ENCODE peak calls at places on chromosomes 2 and 18, in seven cellular contexts. One of them, this sample, is unnamed.

GRCh38 chr2:128438091-128438490 is 119.4 kb upstream of the HS6ST1 start:
- DNase-seq in K562: no peak
- DNase-seq in sigmoid colon: peak
- DNase-seq in SK-N-SH: no peak
- DNase-seq in transverse colon: no peak
- DNase-seq in upper lobe of left lung: peak
- DNase-seq in esophagus muscularis mucosa: peak
- DNase-seq in this sample: peak

GRCh38 chr18:55513199-55513598 is 74.8 kb downstream of the TCF4 start:
- DNase-seq in K562: no peak
- DNase-seq in upper lobe of left lung: no peak
- DNase-seq in transverse colon: no peak
- DNase-seq in SK-N-SH: no peak
- DNase-seq in sigmoid colon: no peak
- DNase-seq in esophagus muscularis mucosa: no peak
- DNase-seq in this sample: no peak

GRCh38 chr2:235001237-235002133 is 49.7 kb downstream of the SH3BP4 start:
- DNase-seq in transverse colon: peak
- DNase-seq in upper lobe of left lung: no peak
- DNase-seq in sigmoid colon: peak
- DNase-seq in SK-N-SH: peak
- DNase-seq in K562: peak
- DNase-seq in esophagus muscularis mucosa: no peak
- DNase-seq in this sample: peak

GRCh38 chr18:70261141-70261788 is 27.6 kb upstream of the SOCS6 start:
- DNase-seq in SK-N-SH: no peak
- DNase-seq in upper lobe of left lung: no peak
- DNase-seq in K562: no peak
- DNase-seq in transverse colon: no peak
- DNase-seq in esophagus muscularis mucosa: peak
- DNase-seq in sigmoid colon: no peak
- DNase-seq in this sample: no peak

GRCh38 chr2:176130153-176130916 is 830 bp downstream of the HOXD8 start:
- DNase-seq in sigmoid colon: peak
- DNase-seq in esophagus muscularis mucosa: no peak
- DNase-seq in transverse colon: peak
- DNase-seq in K562: peak
- DNase-seq in upper lobe of left lung: no peak
- DNase-seq in SK-N-SH: peak
- DNase-seq in this sample: no peak

GRCh38 chr2:106030287-106031268 is 163.5 kb downstream of the UXS1 start:
- DNase-seq in sigmoid colon: peak
- DNase-seq in transverse colon: peak
- DNase-seq in esophagus muscularis mucosa: no peak
- DNase-seq in SK-N-SH: no peak
- DNase-seq in upper lobe of left lung: peak
- DNase-seq in K562: no peak
- DNase-seq in this sample: no peak

GRCh38 chr2:197071213-197071612 is 144.7 kb upstream of the PGAP1 start:
- DNase-seq in K562: no peak
- DNase-seq in esophagus muscularis mucosa: no peak
- DNase-seq in sigmoid colon: no peak
- DNase-seq in transverse colon: no peak
- DNase-seq in upper lobe of left lung: no peak
- DNase-seq in SK-N-SH: no peak
- DNase-seq in this sample: no peak

GRCh38 chr2:47034973-47035609 is 119.5 kb upstream of the MCFD2 start:
- DNase-seq in esophagus muscularis mucosa: no peak
- DNase-seq in sigmoid colon: peak
- DNase-seq in K562: no peak
- DNase-seq in upper lobe of left lung: peak
- DNase-seq in transverse colon: peak
- DNase-seq in SK-N-SH: no peak
- DNase-seq in this sample: no peak

GRCh38 chr18:13217971-13218375 is 587 bp upstream of the LDLRAD4 start:
- DNase-seq in sigmoid colon: no peak
- DNase-seq in transverse colon: peak
- DNase-seq in K562: peak
- DNase-seq in SK-N-SH: no peak
- DNase-seq in esophagus muscularis mucosa: no peak
- DNase-seq in upper lobe of left lung: no peak
- DNase-seq in this sample: no peak

DNA sequence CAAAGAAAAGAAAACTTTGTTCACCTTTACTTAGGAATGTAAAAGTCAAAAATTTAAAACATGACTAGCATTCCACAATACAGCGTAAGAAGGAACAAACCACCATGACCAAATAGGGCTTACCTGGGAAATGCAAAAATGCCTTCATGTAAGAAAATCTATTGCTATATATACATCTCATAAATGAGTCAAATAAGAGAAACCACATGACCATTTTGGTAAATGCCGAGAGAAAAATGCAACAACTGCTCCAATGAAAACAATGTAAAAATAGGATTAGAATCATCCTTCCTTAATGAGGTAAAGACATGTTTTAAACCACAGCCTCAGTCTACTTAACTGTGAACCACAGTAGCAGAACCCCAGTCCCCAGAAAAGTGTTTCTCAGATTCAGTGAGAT is 49.4 kb downstream of the TGOLN2 start:
- DNase-seq in upper lobe of left lung: no peak
- DNase-seq in sigmoid colon: no peak
- DNase-seq in esophagus muscularis mucosa: no peak
- DNase-seq in K562: no peak
- DNase-seq in SK-N-SH: no peak
- DNase-seq in transverse colon: no peak
- DNase-seq in this sample: no peak
- H3K4me3 ChIP-seq in upper lobe of left lung: no peak
- H3K4me3 ChIP-seq in sigmoid colon: no peak
- H3K4me3 ChIP-seq in esophagus muscularis mucosa: no peak
- H3K4me3 ChIP-seq in K562: no peak
- H3K4me3 ChIP-seq in SK-N-SH: peak
- H3K4me3 ChIP-seq in transverse colon: no peak
- H3K4me3 ChIP-seq in this sample: no peak

GRCh38 chr18:76463358-76463757 is 31.7 kb downstream of the ZNF516 start:
- DNase-seq in transverse colon: no peak
- DNase-seq in SK-N-SH: no peak
- DNase-seq in sigmoid colon: no peak
- DNase-seq in esophagus muscularis mucosa: peak
- DNase-seq in K562: no peak
- DNase-seq in upper lobe of left lung: no peak
- DNase-seq in this sample: no peak
- TF ChIP-seq EP300 in transverse colon: no peak
- TF ChIP-seq EP300 in SK-N-SH: no peak
- TF ChIP-seq EP300 in sigmoid colon: no peak
- TF ChIP-seq EP300 in esophagus muscularis mucosa: no peak
- TF ChIP-seq EP300 in K562: no peak
- TF ChIP-seq EP300 in upper lobe of left lung: no peak
- TF ChIP-seq EP300 in this sample: no peak

DNA sequence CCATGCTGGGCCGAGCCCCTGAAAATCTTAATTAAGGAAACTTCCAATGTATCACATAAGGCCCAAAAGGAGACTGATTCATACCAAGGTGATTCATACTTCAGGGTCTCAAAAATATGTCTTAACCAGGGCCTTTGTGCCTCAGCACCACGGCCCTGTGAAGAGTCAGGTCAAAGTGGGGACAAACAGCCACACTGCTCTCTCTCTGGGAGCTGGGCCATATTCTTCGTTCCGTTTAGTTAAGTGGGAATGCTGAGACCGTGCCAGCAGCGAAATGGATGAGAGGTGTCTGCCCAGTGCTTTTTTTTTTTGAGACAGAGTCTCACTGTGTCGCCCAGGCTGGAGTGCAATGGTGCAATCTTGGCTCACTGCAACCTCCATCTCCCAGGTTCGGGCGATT is 9.3 kb upstream of the PTMA start:
- DNase-seq in upper lobe of left lung: peak
- DNase-seq in transverse colon: no peak
- DNase-seq in SK-N-SH: no peak
- DNase-seq in sigmoid colon: peak
- DNase-seq in K562: no peak
- DNase-seq in esophagus muscularis mucosa: no peak
- DNase-seq in this sample: no peak
- TF ChIP-seq POLR2AphosphoS5 in upper lobe of left lung: no peak
- TF ChIP-seq POLR2AphosphoS5 in transverse colon: no peak
- TF ChIP-seq POLR2AphosphoS5 in SK-N-SH: no peak
- TF ChIP-seq POLR2AphosphoS5 in sigmoid colon: no peak
- TF ChIP-seq POLR2AphosphoS5 in K562: no peak
- TF ChIP-seq POLR2AphosphoS5 in esophagus muscularis mucosa: peak
- TF ChIP-seq POLR2AphosphoS5 in this sample: no peak

DNA sequence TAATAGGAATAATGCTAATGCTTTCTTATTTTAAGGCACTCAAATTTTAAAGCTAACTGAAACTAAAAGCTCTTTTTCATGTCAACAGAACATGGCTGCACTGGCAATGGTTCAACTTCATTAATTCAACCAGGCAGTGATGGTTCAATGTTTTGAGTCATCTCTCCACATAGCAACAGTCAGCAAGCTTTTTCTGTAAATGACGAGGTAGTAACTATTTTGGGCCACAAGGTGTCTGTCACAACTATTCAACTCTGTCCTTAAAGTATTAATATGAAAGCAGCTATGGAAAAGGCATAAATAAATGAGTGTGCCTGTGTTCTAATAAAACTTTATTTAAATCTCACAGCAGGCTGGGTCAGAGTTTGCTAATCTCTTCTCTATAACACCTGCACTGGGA is 1425.6 kb upstream of the PIK3C3 start:
- DNase-seq in transverse colon: no peak
- DNase-seq in esophagus muscularis mucosa: no peak
- DNase-seq in K562: no peak
- DNase-seq in sigmoid colon: no peak
- DNase-seq in SK-N-SH: no peak
- DNase-seq in upper lobe of left lung: no peak
- DNase-seq in this sample: no peak
- H3K4me3 ChIP-seq in transverse colon: no peak
- H3K4me3 ChIP-seq in esophagus muscularis mucosa: no peak
- H3K4me3 ChIP-seq in K562: no peak
- H3K4me3 ChIP-seq in sigmoid colon: no peak
- H3K4me3 ChIP-seq in SK-N-SH: no peak
- H3K4me3 ChIP-seq in upper lobe of left lung: no peak
- H3K4me3 ChIP-seq in this sample: no peak

GRCh38 chr2:167827352-167828097 is 419.9 kb downstream of the STK39 start:
- DNase-seq in esophagus muscularis mucosa: no peak
- DNase-seq in K562: no peak
- DNase-seq in sigmoid colon: no peak
- DNase-seq in SK-N-SH: no peak
- DNase-seq in upper lobe of left lung: peak
- DNase-seq in transverse colon: no peak
- DNase-seq in this sample: no peak
- TF ChIP-seq EP300 in esophagus muscularis mucosa: no peak
- TF ChIP-seq EP300 in K562: no peak
- TF ChIP-seq EP300 in sigmoid colon: no peak
- TF ChIP-seq EP300 in SK-N-SH: no peak
- TF ChIP-seq EP300 in upper lobe of left lung: no peak
- TF ChIP-seq EP300 in transverse colon: no peak
- TF ChIP-seq EP300 in this sample: no peak

DNA sequence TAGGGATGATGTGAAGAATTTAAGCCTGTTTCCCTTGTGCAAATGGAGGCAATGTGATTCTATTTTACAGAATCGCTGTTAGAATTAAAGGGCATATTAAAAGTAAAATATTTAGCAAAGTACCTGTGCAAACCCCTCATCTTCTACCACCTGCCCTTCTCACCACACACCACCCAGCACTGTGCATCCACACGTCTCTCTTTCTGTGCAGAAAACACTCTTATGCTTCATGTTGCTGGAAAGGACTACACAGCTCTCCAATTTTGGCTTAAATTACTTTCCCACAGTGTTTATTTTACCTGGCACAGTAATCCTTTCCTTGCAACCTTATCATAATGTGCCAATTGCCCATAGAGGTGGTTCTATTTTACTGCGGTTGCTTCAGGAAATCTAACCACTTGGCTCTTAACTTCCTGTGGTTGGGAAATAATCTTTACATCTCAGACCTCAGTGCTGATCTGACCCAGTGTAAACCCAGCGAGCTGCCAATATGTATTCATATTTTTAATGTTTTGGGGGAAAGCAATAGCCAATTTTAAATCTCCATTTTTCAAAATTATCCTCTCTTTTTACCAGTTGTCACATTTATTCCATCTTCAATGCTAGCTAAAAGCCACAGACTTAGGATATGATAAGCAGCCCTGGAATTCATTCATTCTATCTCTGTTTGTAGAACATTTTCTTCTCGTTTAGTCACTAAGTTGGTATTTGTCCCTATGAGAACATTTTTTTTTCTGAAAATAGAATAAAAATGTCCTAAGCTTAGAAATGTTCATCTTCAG is 250.9 kb downstream of the DSEL start:
- DNase-seq in upper lobe of left lung: no peak
- DNase-seq in esophagus muscularis mucosa: no peak
- DNase-seq in transverse colon: no peak
- DNase-seq in K562: no peak
- DNase-seq in SK-N-SH: no peak
- DNase-seq in sigmoid colon: no peak
- DNase-seq in this sample: no peak
- TF ChIP-seq POLR2AphosphoS5 in upper lobe of left lung: no peak
- TF ChIP-seq POLR2AphosphoS5 in esophagus muscularis mucosa: no peak
- TF ChIP-seq POLR2AphosphoS5 in transverse colon: no peak
- TF ChIP-seq POLR2AphosphoS5 in K562: no peak
- TF ChIP-seq POLR2AphosphoS5 in SK-N-SH: no peak
- TF ChIP-seq POLR2AphosphoS5 in sigmoid colon: no peak
- TF ChIP-seq POLR2AphosphoS5 in this sample: no peak

DNA sequence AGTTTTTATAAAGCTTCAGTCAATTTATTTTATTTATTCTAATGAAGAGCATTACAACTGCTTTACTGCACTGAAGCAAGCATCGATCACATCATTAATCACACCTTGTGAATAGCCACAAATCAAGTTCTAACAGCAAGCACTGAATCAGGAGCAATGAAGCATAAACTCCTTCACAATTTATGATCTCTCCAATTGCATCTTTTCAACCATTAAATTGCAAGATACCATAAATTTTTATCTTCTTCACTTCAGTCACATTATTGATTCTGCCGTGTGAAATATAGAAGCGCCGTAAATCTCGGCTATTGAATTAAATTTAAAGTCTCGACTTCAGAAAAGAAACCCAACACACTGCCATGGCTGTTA is 298.7 kb downstream of the CDCA7 start:
- DNase-seq in esophagus muscularis mucosa: no peak
- DNase-seq in upper lobe of left lung: no peak
- DNase-seq in K562: no peak
- DNase-seq in transverse colon: no peak
- DNase-seq in sigmoid colon: no peak
- DNase-seq in SK-N-SH: no peak
- DNase-seq in this sample: no peak
- H3K4me3 ChIP-seq in esophagus muscularis mucosa: no peak
- H3K4me3 ChIP-seq in upper lobe of left lung: no peak
- H3K4me3 ChIP-seq in K562: no peak
- H3K4me3 ChIP-seq in transverse colon: no peak
- H3K4me3 ChIP-seq in sigmoid colon: no peak
- H3K4me3 ChIP-seq in SK-N-SH: no peak
- H3K4me3 ChIP-seq in this sample: no peak

DNA sequence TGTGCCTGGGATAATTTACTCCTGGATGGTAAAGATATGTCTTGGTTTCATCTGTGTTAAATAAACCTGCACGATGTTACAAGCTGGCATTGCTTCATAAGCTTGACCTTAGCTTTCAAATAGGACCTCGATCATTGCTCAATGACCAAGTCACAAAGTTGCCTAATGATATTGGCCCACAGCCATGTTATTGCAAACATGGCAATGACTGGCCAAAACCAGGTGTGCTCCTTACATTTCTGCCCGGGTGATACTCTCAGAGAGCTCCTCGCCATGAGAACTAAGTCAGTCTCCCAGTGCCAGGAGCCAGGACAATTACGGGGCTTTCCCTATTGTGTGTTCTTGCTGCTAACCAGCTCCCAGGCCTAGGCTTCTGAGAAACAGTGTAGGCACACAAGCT is 72.5 kb upstream of the CYP1B1 start:
- DNase-seq in upper lobe of left lung: peak
- DNase-seq in esophagus muscularis mucosa: no peak
- DNase-seq in K562: no peak
- DNase-seq in SK-N-SH: no peak
- DNase-seq in sigmoid colon: no peak
- DNase-seq in transverse colon: no peak
- DNase-seq in this sample: peak
- TF ChIP-seq EP300 in upper lobe of left lung: peak
- TF ChIP-seq EP300 in esophagus muscularis mucosa: no peak
- TF ChIP-seq EP300 in K562: no peak
- TF ChIP-seq EP300 in SK-N-SH: no peak
- TF ChIP-seq EP300 in sigmoid colon: no peak
- TF ChIP-seq EP300 in transverse colon: no peak
- TF ChIP-seq EP300 in this sample: no peak

This sample was measured in stomach.